ENCODE peak calls at places on chromosomes 13 and 19, in five cellular contexts. T, E, C, G and L are unnamed samples. For H3K4me1 and H3K9me3, the result is how much of the 10 kb centered on the place peaks cover.

GRCh38 chr13:73635166-73635787 is 498.9 kb downstream of the KLF12 start:
- DNase-seq in T (no peak), E (no peak), C (no peak), G (no peak), L (no peak)

GRCh38 chr13:80083516-80084085 is 257.3 kb downstream of the SPRY2 start:
- DNase-seq in T (no peak), E (no peak), C (no peak), G (no peak), L (no peak)

GRCh38 chr13:56924401-56924800 is 216.3 kb upstream of the PRR20A start:
- DNase-seq in T (no peak), E (no peak), C (no peak), G (no peak), L (no peak)

GRCh38 chr19:5407356-5407755 is 47.9 kb upstream of the ZNRF4 start:
- DNase-seq in T (no peak), E (no peak), C (no peak), G (no peak), L (peak)

GRCh38 chr19:14786421-14786851 is 8.1 kb upstream of the ADGRE2 start:
- DNase-seq in T (no peak), E (no peak), C (no peak), G (no peak), L (peak)

GRCh38 chr19:42433503-42434260 is 6.5 kb upstream of the LIPE start:
- DNase-seq in T (no peak), E (peak), C (peak), G (peak), L (peak)

GRCh38 chr19:1925544-1925943 is 15.4 kb upstream of the CSNK1G2 start:
- DNase-seq in T (no peak), E (no peak), C (no peak), G (no peak), L (no peak)

GRCh38 chr19:43300206-43300605 is 30.9 kb upstream of the PSG9 start:
- DNase-seq in T (no peak), E (no peak), C (no peak), G (no peak), L (no peak)

GRCh38 chr13:35789335-35790166 is 313.1 kb upstream of the MAB21L1 start:
- DNase-seq in T (no peak), E (no peak), C (no peak), G (no peak), L (no peak)

GRCh38 chr13:51614350-51614786 is 30.1 kb downstream of the WDFY2 start:
- DNase-seq in T (no peak), E (peak), C (peak), G (no peak), L (peak)

GRCh38 chr13:46377554-46377953 is 9.5 kb downstream of the RUBCNL start:
- DNase-seq in T (no peak), E (no peak), C (no peak), G (no peak), L (no peak)

GRCh38 chr19:27935669-27936068 is 1277.3 kb downstream of the UQCRFS1 start:
- DNase-seq in T (no peak), E (no peak), C (no peak), G (no peak), L (no peak)

GRCh38 chr19:50911206-50912101 is at the start of gene KLK4:
- DNase-seq in T (no peak), E (no peak), C (no peak), G (no peak), L (no peak)

GRCh38 chr19:47646924-47647323 is 38.0 kb downstream of the BICRA start:
- DNase-seq in T (no peak), E (no peak), C (no peak), G (no peak), L (no peak)

GRCh38 chr19:17334414-17335409 is at the start of gene ANO8:
- DNase-seq in T (peak), E (peak), C (peak), G (peak), L (peak)

GRCh38 chr13:23794267-23795161 is 94.7 kb downstream of the MIPEP start:
- DNase-seq in T (no peak), E (no peak), C (no peak), G (no peak), L (no peak)

GRCh38 chr19:31718041-31718440 is 368.8 kb upstream of the TSHZ3 start:
- DNase-seq in T (no peak), E (no peak), C (no peak), G (no peak), L (no peak)

GRCh38 chr19:50506700-50507099 is 4.3 kb downstream of the JOSD2 start:
- DNase-seq in T (no peak), E (no peak), C (no peak), G (no peak), L (no peak)

GRCh38 chr13:43185206-43185605 is 161.8 kb downstream of the DNAJC15 start:
- DNase-seq in T (no peak), E (no peak), C (no peak), G (no peak), L (peak)

GRCh38 chr19:11361037-11361770 is 6.0 kb downstream of the PLPPR2 start:
- DNase-seq in T (no peak), E (no peak), C (no peak), G (no peak), L (peak)

GRCh38 chr19:13053761-13054604 is 48.7 kb downstream of the LYL1 start:
- DNase-seq in T (no peak), E (peak), C (peak), G (peak), L (no peak)

GRCh38 chr19:861756-862528 is 2.5 kb downstream of the CFD start:
- DNase-seq in T (no peak), E (no peak), C (no peak), G (no peak), L (peak)

GRCh38 chr19:45657520-45658163 is 10.4 kb upstream of the GIPR start:
- DNase-seq in T (no peak), E (no peak), C (no peak), G (no peak), L (peak)

GRCh38 chr19:31383553-31383952 is 34.3 kb upstream of the TSHZ3 start:
- DNase-seq in T (no peak), E (no peak), C (no peak), G (no peak), L (no peak)

GRCh38 chr13:108408670-108409069 is 139.2 kb downstream of the TNFSF13B start:
- DNase-seq in T (no peak), E (no peak), C (no peak), G (no peak), L (no peak)

GRCh38 chr19:31974290-31974689 is 371.1 kb upstream of the ZNF507 start:
- DNase-seq in T (no peak), E (no peak), C (no peak), G (no peak), L (no peak)

GRCh38 chr13:41650706-41651105 is 193.4 kb downstream of the RGCC start:
- DNase-seq in T (no peak), E (no peak), C (no peak), G (no peak), L (no peak)

GRCh38 chr19:51354103-51354741 is 12.0 kb downstream of the ETFB start:
- DNase-seq in T (no peak), E (no peak), C (no peak), G (no peak), L (no peak)

GRCh38 chr19:40358773-40359172 is 10.3 kb downstream of the PLD3 start:
- DNase-seq in T (no peak), E (no peak), C (no peak), G (no peak), L (no peak)

GRCh38 chr19:2561221-2561620 is 85.3 kb downstream of the GADD45B start:
- DNase-seq in T (no peak), E (no peak), C (no peak), G (no peak), L (no peak)

GRCh38 chr13:41384749-41385503 is 72.4 kb upstream of the RGCC start:
- DNase-seq in T (no peak), E (no peak), C (no peak), G (no peak), L (no peak)

GRCh38 chr19:55178781-55179569 is 1.1 kb downstream of the SYT5 start:
- DNase-seq in T (no peak), E (peak), C (peak), G (peak), L (peak)

GRCh38 chr13:104301216-104301975 is 1235.2 kb upstream of the SLC10A2 start:
- DNase-seq in T (no peak), E (no peak), C (no peak), G (no peak), L (no peak)

GRCh38 chr13:92175330-92175729 is 776.9 kb downstream of the GPC5 start:
- DNase-seq in T (no peak), E (no peak), C (peak), G (no peak), L (peak)

GRCh38 chr13:43301341-43301969 is 278.1 kb downstream of the DNAJC15 start:
- DNase-seq in T (no peak), E (no peak), C (no peak), G (no peak), L (no peak)

GRCh38 chr13:80341771-80342271 is 895 bp upstream of the SPRY2 start:
- DNase-seq in T (no peak), E (peak), C (peak), G (peak), L (peak)

DNA sequence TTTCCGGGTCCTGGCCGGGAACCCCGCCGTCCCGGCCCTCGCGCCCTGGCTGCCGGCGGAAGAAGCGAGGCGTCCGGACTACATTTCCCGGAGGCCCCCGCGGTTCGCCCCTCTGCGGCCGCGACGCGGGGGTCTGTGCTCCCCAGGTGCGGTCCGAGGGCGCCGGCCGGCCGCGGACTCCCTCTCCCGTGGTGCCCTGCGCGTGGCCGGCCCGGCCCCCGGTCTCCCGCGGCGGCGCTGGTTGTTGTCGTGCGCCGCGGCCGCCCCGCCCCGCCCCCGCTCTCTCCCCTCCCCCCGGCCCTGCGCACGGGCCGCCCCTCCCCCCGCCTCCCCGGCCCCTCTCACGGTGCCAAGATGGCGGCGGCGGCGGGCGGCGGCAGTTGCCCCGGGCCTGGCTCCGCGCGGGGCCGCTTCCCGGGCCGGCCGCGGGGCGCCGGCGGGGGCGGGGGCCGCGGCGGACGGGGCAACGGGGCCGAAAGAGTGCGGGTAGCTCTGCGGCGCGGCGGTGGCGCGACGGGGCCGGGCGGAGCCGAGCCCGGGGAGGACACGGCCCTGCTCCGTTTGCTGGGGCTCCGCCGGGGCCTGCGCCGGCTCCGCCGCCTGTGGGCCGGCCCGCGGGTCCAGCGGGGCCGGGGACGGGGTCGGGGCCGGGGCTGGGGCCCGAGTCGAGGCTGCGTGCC is at the start of gene KMT2B:
- DNase-seq in T (no peak), E (no peak), C (no peak), G (peak), L (no peak)
- H3K4me1 ChIP-seq in T (under half), E (under half), C (under half), G (under half), L (under half)

GRCh38 chr13:29569253-29570057 is 26.0 kb downstream of the SLC7A1 start:
- DNase-seq in T (no peak), E (no peak), C (no peak), G (no peak), L (peak)

GRCh38 chr13:29571876-29572570 is 23.5 kb downstream of the SLC7A1 start:
- DNase-seq in T (no peak), E (no peak), C (no peak), G (no peak), L (no peak)

GRCh38 chr13:29568731-29569130 is 26.8 kb downstream of the SLC7A1 start:
- DNase-seq in T (no peak), E (no peak), C (no peak), G (no peak), L (no peak)

GRCh38 chr13:29572575-29572974 is 22.9 kb downstream of the SLC7A1 start:
- DNase-seq in T (no peak), E (no peak), C (no peak), G (no peak), L (no peak)

GRCh38 chr13:29570058-29570654 is 25.3 kb downstream of the SLC7A1 start:
- DNase-seq in T (no peak), E (no peak), C (no peak), G (no peak), L (no peak)
- H3K9me3 ChIP-seq in T (under half), E (under half), C (under half), G (under half), L (under half)

GRCh38 chr19:15810335-15810734 is 5.1 kb downstream of the OR10H1 start:
- DNase-seq in T (no peak), E (peak), C (peak), G (peak), L (no peak)
- TF ChIP-seq CTCF in T (no peak), E (peak), C (peak), G (peak), L (peak)

GRCh38 chr19:7288977-7289376 is 5.2 kb downstream of the INSR start:
- DNase-seq in T (no peak), E (no peak), C (no peak), G (no peak), L (peak)
- H3K4me1 ChIP-seq in T (under half), E (under half), C (under half), G (under half), L (under half)